ENCODE peak calls at places on chromosomes 2 and 18, in four cellular contexts. One of them, this sample, is unnamed.

GRCh38 chr2:49465157-49465831 is 311.0 kb upstream of the FSHR start:
- DNase-seq in tibial nerve: no peak
- DNase-seq in heart left ventricle: no peak
- DNase-seq in sigmoid colon: no peak
- DNase-seq in this sample: no peak

GRCh38 chr2:46145017-46145416 is 152.2 kb upstream of the EPAS1 start:
- DNase-seq in tibial nerve: no peak
- DNase-seq in sigmoid colon: peak
- DNase-seq in heart left ventricle: no peak
- DNase-seq in this sample: no peak

GRCh38 chr2:74440378-74441110 is 1.2 kb downstream of the RTKN start:
- DNase-seq in tibial nerve: peak
- DNase-seq in heart left ventricle: peak
- DNase-seq in sigmoid colon: peak
- DNase-seq in this sample: peak

GRCh38 chr2:8103085-8103708 is 578.7 kb upstream of the ID2 start:
- DNase-seq in tibial nerve: no peak
- DNase-seq in heart left ventricle: no peak
- DNase-seq in sigmoid colon: no peak
- DNase-seq in this sample: no peak

GRCh38 chr2:230713331-230714121 is 884 bp downstream of the CAB39 start:
- DNase-seq in tibial nerve: no peak
- DNase-seq in heart left ventricle: peak
- DNase-seq in sigmoid colon: peak
- DNase-seq in this sample: peak

GRCh38 chr2:8797682-8798081 is 39.7 kb downstream of the KIDINS220 start:
- DNase-seq in sigmoid colon: no peak
- DNase-seq in heart left ventricle: no peak
- DNase-seq in tibial nerve: no peak
- DNase-seq in this sample: no peak

GRCh38 chr2:146214394-146214929 is 1630.4 kb upstream of the ACVR2A start:
- DNase-seq in heart left ventricle: no peak
- DNase-seq in sigmoid colon: no peak
- DNase-seq in tibial nerve: no peak
- DNase-seq in this sample: no peak

GRCh38 chr2:218898109-218898878 is 17.6 kb downstream of the WNT10A start:
- DNase-seq in heart left ventricle: peak
- DNase-seq in sigmoid colon: peak
- DNase-seq in tibial nerve: peak
- DNase-seq in this sample: peak

GRCh38 chr18:4292696-4293095 is 162.4 kb downstream of the DLGAP1 start:
- DNase-seq in sigmoid colon: no peak
- DNase-seq in tibial nerve: no peak
- DNase-seq in heart left ventricle: no peak
- DNase-seq in this sample: no peak

GRCh38 chr2:221844966-221845365 is 272.9 kb upstream of the EPHA4 start:
- DNase-seq in sigmoid colon: no peak
- DNase-seq in tibial nerve: no peak
- DNase-seq in heart left ventricle: no peak
- DNase-seq in this sample: no peak

GRCh38 chr2:32882911-32883810 is 63.6 kb upstream of the LTBP1 start:
- DNase-seq in tibial nerve: no peak
- DNase-seq in sigmoid colon: no peak
- DNase-seq in heart left ventricle: no peak
- DNase-seq in this sample: no peak

GRCh38 chr2:22027345-22028005 is 903.7 kb downstream of the TDRD15 start:
- DNase-seq in tibial nerve: no peak
- DNase-seq in heart left ventricle: no peak
- DNase-seq in sigmoid colon: no peak
- DNase-seq in this sample: no peak

DNA sequence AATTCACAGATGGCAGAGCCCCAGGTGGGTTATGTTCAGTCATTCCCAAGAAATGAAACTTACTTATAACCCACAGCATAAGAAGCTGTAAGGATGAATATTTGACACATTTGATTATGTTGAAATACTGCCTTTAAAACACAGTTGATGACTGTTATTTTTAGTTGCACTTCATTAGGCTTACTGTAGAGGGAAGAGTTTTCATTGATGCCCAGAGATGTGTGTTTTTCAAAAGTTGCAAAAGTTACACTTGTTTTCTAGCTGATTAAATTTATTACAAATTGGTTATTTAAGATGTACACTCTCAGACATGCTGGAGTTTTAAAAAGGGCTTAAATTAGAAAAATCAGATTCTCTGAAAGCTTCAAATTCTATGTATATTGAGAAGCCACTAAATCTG is 506.1 kb downstream of the PARD3B start:
- DNase-seq in tibial nerve: no peak
- DNase-seq in sigmoid colon: no peak
- DNase-seq in heart left ventricle: no peak
- DNase-seq in this sample: no peak
- TF ChIP-seq CTCF in tibial nerve: no peak
- TF ChIP-seq CTCF in sigmoid colon: no peak
- TF ChIP-seq CTCF in heart left ventricle: no peak
- TF ChIP-seq CTCF in this sample: no peak

DNA sequence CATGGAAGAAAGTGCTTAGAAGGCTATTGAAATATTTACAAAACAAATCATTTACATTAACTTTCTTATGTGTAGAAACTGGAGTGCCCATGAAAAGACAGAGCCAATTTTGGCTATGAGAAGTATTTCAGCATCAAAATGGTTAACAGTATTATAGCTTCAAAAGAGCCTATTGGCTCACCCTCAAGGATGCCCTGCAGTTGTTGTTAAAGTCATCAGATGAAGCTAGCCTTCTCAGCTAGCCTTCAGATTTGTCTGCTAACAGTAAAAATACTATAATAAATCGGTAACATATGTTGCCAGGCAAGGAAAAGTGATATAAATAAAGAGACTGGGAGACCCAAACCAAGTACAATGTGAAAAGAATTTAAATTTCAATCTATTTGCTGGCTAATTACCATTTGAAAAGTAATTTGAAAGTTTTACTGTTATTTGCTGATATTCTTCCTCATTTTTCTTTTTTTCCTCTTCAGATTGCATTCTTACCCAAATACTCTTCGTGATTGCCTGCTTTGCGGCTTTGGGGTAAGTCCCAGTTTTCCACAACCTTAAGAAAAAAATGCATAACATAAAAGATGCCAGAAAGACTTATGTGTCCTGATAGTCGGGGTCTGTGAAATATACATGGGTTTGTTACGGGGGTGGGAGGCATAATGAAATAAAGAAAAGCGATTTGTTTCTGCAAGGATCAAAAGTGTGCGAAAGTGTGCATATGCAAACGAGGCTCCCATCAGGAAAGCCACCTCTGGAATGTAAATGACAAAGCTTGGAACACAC is 256.5 kb downstream of the MEIS1 start:
- DNase-seq in tibial nerve: no peak
- DNase-seq in heart left ventricle: no peak
- DNase-seq in sigmoid colon: no peak
- DNase-seq in this sample: no peak
- H3K27ac ChIP-seq in tibial nerve: no peak
- H3K27ac ChIP-seq in heart left ventricle: no peak
- H3K27ac ChIP-seq in sigmoid colon: peak
- H3K27ac ChIP-seq in this sample: no peak

GRCh38 chr2:31238126-31238905 is 4.4 kb downstream of the EHD3 start:
- DNase-seq in tibial nerve: no peak
- DNase-seq in sigmoid colon: no peak
- DNase-seq in heart left ventricle: no peak
- DNase-seq in this sample: no peak
- H3K4me3 ChIP-seq in tibial nerve: no peak
- H3K4me3 ChIP-seq in sigmoid colon: no peak
- H3K4me3 ChIP-seq in heart left ventricle: no peak
- H3K4me3 ChIP-seq in this sample: no peak

GRCh38 chr2:44620189-44620990 is 258.6 kb downstream of the CAMKMT start:
- DNase-seq in heart left ventricle: no peak
- DNase-seq in sigmoid colon: no peak
- DNase-seq in tibial nerve: no peak
- DNase-seq in this sample: no peak
- TF ChIP-seq CTCF in heart left ventricle: no peak
- TF ChIP-seq CTCF in sigmoid colon: no peak
- TF ChIP-seq CTCF in tibial nerve: no peak
- TF ChIP-seq CTCF in this sample: no peak